ENCODE peak calls at places on chromosome 9, in seven cellular contexts. F is mucosa of descending colon; Q is heart left ventricle; U is NK-92 treated with Interleukin-12 subunit alpha and Interleukin-12 subunit beta, amount 100 ng/mL, for 24 hours; A is NCI-H2227 treated with DMSO at 0.1 percent for 48 hours; X is DMS153; P is COR-L47. R is an unnamed sample.

GRCh38 chr9:114338187-114338586 is 8.5 kb downstream of the ORM2 start:
- DNase-seq in U (no peak), Q (no peak), F (no peak), P (no peak), X (no peak), A (no peak), R (no peak)

GRCh38 chr9:107214915-107215314 is 68.2 kb upstream of the RAD23B start:
- DNase-seq in Q (no peak), X (no peak), F (no peak), U (no peak), P (no peak), A (no peak), R (no peak)

GRCh38 chr9:89919171-89919681 is 314.4 kb downstream of the GADD45G start:
- DNase-seq in U (no peak), X (peak; percentile 55), Q (peak; percentile 61), A (no peak), F (peak; percentile 55), P (no peak), R (no peak)

GRCh38 chr9:14372437-14373318 is 58.7 kb upstream of the NFIB start:
- DNase-seq in A (peak; percentile 27), X (peak; percentile 42), F (no peak), P (peak; percentile 24), U (no peak), Q (peak; percentile 62), R (peak; percentile 76)

GRCh38 chr9:33877727-33878489 is 60.9 kb downstream of the UBE2R2 start:
- DNase-seq in P (no peak), U (no peak), Q (no peak), F (no peak), X (no peak), A (no peak), R (no peak)

GRCh38 chr9:98978231-98978681 is 34.5 kb downstream of the COL15A1 start:
- DNase-seq in F (no peak), Q (peak; percentile 40), U (no peak), P (peak; percentile 64), A (no peak), X (no peak), R (no peak)

GRCh38 chr9:132128191-132128590 is 33.7 kb upstream of the NTNG2 start:
- DNase-seq in U (no peak), A (peak; percentile 28), Q (no peak), P (no peak), F (no peak), X (no peak), R (no peak)

GRCh38 chr9:16828335-16829281 is 41.9 kb downstream of the BNC2 start:
- DNase-seq in A (no peak), U (no peak), Q (peak; percentile 28), X (no peak), P (no peak), F (peak; percentile 37), R (peak; percentile 34)

GRCh38 chr9:135513351-135513846 is 7.8 kb upstream of the LCN1 start:
- DNase-seq in Q (no peak), X (no peak), U (no peak), P (no peak), A (no peak), F (no peak), R (no peak)

GRCh38 chr9:94867281-94867841 is 140.9 kb downstream of the AOPEP start:
- DNase-seq in F (peak; percentile 58), X (no peak), A (peak; percentile 7), U (no peak), P (no peak), Q (peak; percentile 77), R (peak; percentile 75)

GRCh38 chr9:136617746-136618577 is 44.8 kb upstream of the EGFL7 start:
- DNase-seq in U (no peak), F (peak; percentile 74), Q (no peak), X (no peak), P (no peak), A (no peak), R (no peak)

R was measured in uterus.